ENCODE peak calls at places on chromosomes 13 and 19, in seven cellular contexts. R, Z, B, Y, L, X and H are unnamed samples.
A peak's percentile ranks its signal among the peaks of the same experiment; 100 is the strongest.

GRCh38 chr13:112774829-112775565 is 85.2 kb downstream of the ATP11A start:
- DNase-seq in R (no peak), L (no peak), X (no peak), Y (no peak), Z (no peak), B (no peak), H (no peak)

GRCh38 chr13:85772379-85772778 is 26.8 kb downstream of the SLITRK6 start:
- DNase-seq in Y (no peak), R (no peak), B (no peak), L (no peak), Z (no peak), X (no peak), H (no peak)

GRCh38 chr19:32830231-32831014 is 39.1 kb downstream of the SLC7A9 start:
- DNase-seq in B (no peak), Z (no peak), R (no peak), L (no peak), X (no peak), Y (no peak), H (no peak)

GRCh38 chr19:58439576-58440554 is at the start of gene ZNF132:
- DNase-seq in Y (peak; percentile 89), L (peak; percentile 100), B (peak; percentile 98), R (peak; percentile 99), Z (no peak), X (peak; percentile 86), H (peak; percentile 97)

GRCh38 chr13:112496166-112496565 is 91.8 kb downstream of the TUBGCP3 start:
- DNase-seq in B (no peak), X (no peak), Y (no peak), R (no peak), Z (no peak), L (no peak), H (no peak)

GRCh38 chr19:12884202-12884601 is 2.8 kb downstream of the KLF1 start:
- DNase-seq in R (no peak), Z (no peak), Y (no peak), L (no peak), B (no peak), X (no peak), H (no peak)

GRCh38 chr19:30539981-30540380 is 167.8 kb downstream of the ZNF536 start:
- DNase-seq in L (no peak), Z (no peak), R (no peak), X (no peak), B (no peak), Y (no peak), H (no peak)

GRCh38 chr19:10701955-10702307 is 692 bp downstream of the QTRT1 start:
- DNase-seq in X (peak; percentile 61), R (no peak), Y (no peak), B (no peak), Z (no peak), L (no peak), H (no peak)